ENCODE peak calls at places on chromosomes 2 and 18, in four cellular contexts. Z is A549, D is GM12878, I is HepG2. O is an unnamed sample.

GRCh38 chr2:240639566-240639965 is 14.3 kb downstream of the GPR35 start:
- DNase-seq in Z (no peak), D (no peak), I (no peak), O (no peak)

GRCh38 chr2:2836343-2837070 is 505.4 kb upstream of the MYT1L start:
- DNase-seq in Z (no peak), D (no peak), I (no peak), O (no peak)

GRCh38 chr2:232609607-232610006 is 23.8 kb upstream of the EFHD1 start:
- DNase-seq in Z (no peak), D (no peak), I (no peak), O (no peak)

GRCh38 chr18:45783097-45784075 is 42.1 kb upstream of the SIGLEC15 start:
- DNase-seq in Z (peak), D (no peak), I (no peak), O (peak)

GRCh38 chr2:165877565-165878550 is 75.7 kb downstream of the TTC21B start:
- DNase-seq in Z (no peak), D (peak), I (no peak), O (peak)

GRCh38 chr2:29562896-29563295 is 358.5 kb downstream of the ALK start:
- DNase-seq in Z (no peak), D (no peak), I (no peak), O (peak)

GRCh38 chr2:26460613-26461031 is 17.3 kb downstream of the OTOF start:
- DNase-seq in Z (no peak), D (no peak), I (no peak), O (no peak)

GRCh38 chr2:128379021-128380005 is 60.6 kb upstream of the HS6ST1 start:
- DNase-seq in Z (no peak), D (no peak), I (peak), O (peak)

GRCh38 chr2:152407204-152407721 is 72.3 kb downstream of the FMNL2 start:
- DNase-seq in Z (peak), D (peak), I (no peak), O (peak)

GRCh38 chr2:239496700-239497099 is 95.9 kb upstream of the HDAC4 start:
- DNase-seq in Z (peak), D (no peak), I (no peak), O (no peak)

GRCh38 chr2:79529636-79530035 is 16.8 kb downstream of the CTNNA2 start:
- DNase-seq in Z (no peak), D (no peak), I (no peak), O (no peak)

GRCh38 chr2:45120546-45120945 is 111.3 kb upstream of the SIX2 start:
- DNase-seq in Z (no peak), D (no peak), I (no peak), O (peak)

GRCh38 chr2:241692448-241692847 is 5.8 kb upstream of the DTYMK start:
- DNase-seq in Z (peak), D (no peak), I (no peak), O (peak)

GRCh38 chr2:208545398-208546042 is 138.9 kb downstream of the PTH2R start:
- DNase-seq in Z (no peak), D (no peak), I (no peak), O (no peak)

GRCh38 chr2:230824406-230824978 is 40.2 kb upstream of the ITM2C start:
- DNase-seq in Z (peak), D (peak), I (peak), O (peak)

GRCh38 chr2:121038831-121039230 is 246.2 kb downstream of the TFCP2L1 start:
- DNase-seq in Z (peak), D (no peak), I (no peak), O (no peak)

GRCh38 chr2:30894498-30895119 is 87.4 kb upstream of the CAPN13 start:
- DNase-seq in Z (no peak), D (no peak), I (no peak), O (no peak)
- TF ChIP-seq SMC3 in Z (no peak), D (no peak), I (no peak), O (no peak)

GRCh38 chr2:215531284-215531683 is 95.4 kb upstream of the FN1 start:
- DNase-seq in Z (no peak), D (no peak), I (no peak), O (peak)
- TF ChIP-seq SMC3 in Z (no peak), D (no peak), I (no peak), O (no peak)

GRCh38 chr2:17035010-17035409 is 369.4 kb upstream of the CYRIA start:
- DNase-seq in Z (no peak), D (no peak), I (no peak), O (peak)
- TF ChIP-seq SMC3 in Z (no peak), D (no peak), I (no peak), O (no peak)

GRCh38 chr2:31812051-31812798 is 198.6 kb downstream of the MEMO1 start:
- DNase-seq in Z (peak), D (peak), I (peak), O (peak)
- TF ChIP-seq SMC3 in Z (no peak), D (no peak), I (no peak), O (no peak)

DNA sequence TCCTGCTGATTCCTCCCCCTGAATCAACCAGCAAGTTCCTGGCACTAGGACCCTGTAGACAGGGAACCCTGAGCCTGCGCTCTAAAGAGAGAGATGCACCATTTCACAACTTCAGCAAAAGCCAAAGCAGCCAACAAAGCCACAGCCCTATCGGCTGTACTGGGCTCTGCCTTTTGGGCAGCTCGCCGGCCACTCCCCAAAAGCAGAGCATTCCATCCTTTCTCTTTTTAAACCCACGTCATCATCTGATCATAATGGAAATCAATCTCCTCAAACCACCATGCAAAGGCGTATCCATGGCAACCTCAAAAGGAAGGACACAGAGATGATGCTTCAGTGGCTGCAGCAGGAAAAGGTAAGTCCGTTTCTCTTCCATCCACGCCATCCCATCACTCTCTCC is 5.3 kb upstream of the DCTN1 start:
- DNase-seq in Z (no peak), D (no peak), I (no peak), O (no peak)
- TF ChIP-seq SMC3 in Z (no peak), D (no peak), I (no peak), O (no peak)

GRCh38 chr2:15557947-15558346 is 3.2 kb downstream of the NBAS start:
- DNase-seq in Z (no peak), D (no peak), I (no peak), O (no peak)
- TF ChIP-seq SMC3 in Z (no peak), D (no peak), I (no peak), O (no peak)

DNA sequence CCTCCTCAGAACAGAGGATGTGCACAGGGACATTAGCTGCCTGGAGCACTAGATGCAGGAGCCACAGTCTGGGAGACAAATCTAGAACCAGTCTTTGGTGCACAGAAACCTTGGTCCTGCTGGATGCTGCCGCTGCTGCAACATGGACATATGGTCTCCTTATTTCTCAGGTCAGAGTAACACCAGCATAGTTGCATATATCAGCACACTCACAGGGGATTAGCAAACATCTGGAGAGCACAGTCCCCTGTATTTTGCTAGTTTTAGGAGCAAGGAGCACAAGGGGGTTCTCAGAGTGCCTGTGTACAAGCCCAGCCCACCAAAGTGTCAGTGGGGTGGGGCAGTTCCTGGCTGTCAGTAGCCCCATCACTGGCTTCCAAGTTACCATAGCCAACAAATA is 242.4 kb downstream of the TTC32 start:
- DNase-seq in Z (no peak), D (no peak), I (no peak), O (no peak)
- TF ChIP-seq SMC3 in Z (no peak), D (no peak), I (no peak), O (no peak)

O was measured in IMR-90.